ENCODE peak calls at places on chromosomes 13 and 19, in five cellular contexts. V is activated gamma-delta T cell treated with anti-CD3 and anti-CD28 coated beads, Interleukin-2, amount 50 U/mL, for 16 hours; X is choroid plexus epithelial cell; U is activated CD8-positive, alpha-beta memory T cell treated with anti-CD3 and anti-CD28 coated beads, Interleukin-2, amount 10 ng/mL, durations not matched to agents 7 days and 5 days; A is Karpas-422. W is an unnamed sample.

GRCh38 chr19:53906211-53907192 is 2.6 kb upstream of the CACNG7 start:
- DNase-seq in V (peak; percentile 64), X (peak; percentile 13), U (peak; percentile 71), A (peak; percentile 88), W (peak; percentile 78)

GRCh38 chr19:57802269-57802668 is 12.4 kb downstream of the ZNF552 start:
- DNase-seq in V (no peak), X (no peak), U (no peak), A (peak; percentile 86), W (no peak)

GRCh38 chr13:21528616-21529015 is 69.5 kb upstream of the ZDHHC20 start:
- DNase-seq in V (no peak), X (peak; percentile 67), U (no peak), A (no peak), W (no peak)

GRCh38 chr19:46607441-46607841 is 6.3 kb downstream of the CALM3 start:
- DNase-seq in V (no peak), X (no peak), U (no peak), A (no peak), W (no peak)

GRCh38 chr13:92573467-92574057 is 653.0 kb upstream of the GPC6 start:
- DNase-seq in V (no peak), X (peak; percentile 62), U (no peak), A (peak; percentile 41), W (peak; percentile 60)

GRCh38 chr13:111323950-111324651 is 3.7 kb downstream of the TEX29 start:
- DNase-seq in V (no peak), X (no peak), U (no peak), A (no peak), W (no peak)

GRCh38 chr19:33368074-33368864 is 5.2 kb upstream of the CEBPG start:
- DNase-seq in V (no peak), X (no peak), U (no peak), A (no peak), W (no peak)

GRCh38 chr13:110301606-110302131 is 5.3 kb downstream of the COL4A1 start:
- DNase-seq in V (no peak), X (peak; percentile 89), U (no peak), A (no peak), W (no peak)

GRCh38 chr19:435056-435706 is 25.7 kb downstream of the SHC2 start:
- DNase-seq in V (no peak), X (no peak), U (no peak), A (no peak), W (no peak)

GRCh38 chr19:10747271-10747670 is 29.4 kb downstream of the DNM2 start:
- DNase-seq in V (no peak), X (no peak), U (no peak), A (no peak), W (no peak)

GRCh38 chr19:1087813-1088418 is 7.3 kb downstream of the POLR2E start:
- DNase-seq in V (no peak), X (no peak), U (no peak), A (peak; percentile 78), W (no peak)

GRCh38 chr19:49210108-49210900 is 52.7 kb downstream of the TRPM4 start:
- DNase-seq in V (no peak), X (peak; percentile 56), U (peak; percentile 51), A (peak; percentile 77), W (peak; percentile 89)

GRCh38 chr13:107937841-107938240 is 277.5 kb downstream of the LIG4 start:
- DNase-seq in V (no peak), X (no peak), U (no peak), A (no peak), W (no peak)

GRCh38 chr13:77696863-77697207 is 652 bp upstream of the SLAIN1 start:
- DNase-seq in V (no peak), X (no peak), U (no peak), A (no peak), W (no peak)

GRCh38 chr13:83780201-83780600 is 102.1 kb downstream of the SLITRK1 start:
- DNase-seq in V (no peak), X (peak; percentile 76), U (no peak), A (peak; percentile 74), W (peak; percentile 53)

GRCh38 chr19:55289117-55289796 is 5.5 kb downstream of the BRSK1 start:
- DNase-seq in V (no peak), X (no peak), U (no peak), A (no peak), W (no peak)

GRCh38 chr13:30395192-30396158 is 26.8 kb upstream of the UBE2L5 start:
- DNase-seq in V (no peak), X (peak; percentile 98), U (peak; percentile 91), A (peak; percentile 95), W (peak; percentile 55)

GRCh38 chr19:36140289-36141038 is 598 bp downstream of the CAPNS1 start:
- DNase-seq in V (peak; percentile 8), X (peak; percentile 64), U (peak; percentile 72), A (peak; percentile 93), W (peak; percentile 77)

GRCh38 chr13:102597029-102598015 is 536 bp downstream of the TPP2 start:
- DNase-seq in V (no peak), X (peak; percentile 66), U (peak; percentile 55), A (peak; percentile 73), W (peak; percentile 13)

GRCh38 chr19:13012690-13013608 is 17.7 kb downstream of the NFIX start:
- DNase-seq in V (no peak), X (peak; percentile 37), U (peak; percentile 51), A (peak; percentile 50), W (no peak)

GRCh38 chr19:15015946-15016542 is 33.2 kb upstream of the CASP14 start:
- DNase-seq in V (no peak), X (peak; percentile 19), U (no peak), A (no peak), W (peak; percentile 38)

GRCh38 chr13:40318366-40318765 is 348.1 kb downstream of the FOXO1 start:
- DNase-seq in V (no peak), X (peak; percentile 18), U (no peak), A (no peak), W (no peak)